ENCODE peak calls at places on chromosomes 2 and 18, in eight cellular contexts. One of them, this sample, is unnamed.

GRCh38 chr2:587371-587960 is 89.7 kb downstream of the TMEM18 start:
- DNase-seq in breast epithelium: no peak
- DNase-seq in LoVo: no peak
- DNase-seq in fibroblast of the aortic adventitia: no peak
- DNase-seq in right cardiac atrium: no peak
- DNase-seq in EH: no peak
- DNase-seq in midbrain: no peak
- DNase-seq in activated T-cell treated with anti-CD3 and anti-CD28 coated beads for 1 hour: no peak
- DNase-seq in this sample: no peak

GRCh38 chr2:216691210-216691741 is 4.1 kb downstream of the IGFBP5 start:
- DNase-seq in right cardiac atrium: peak; percentile 94
- DNase-seq in breast epithelium: peak; percentile 74
- DNase-seq in EH: peak; percentile 83
- DNase-seq in fibroblast of the aortic adventitia: peak; percentile 81
- DNase-seq in LoVo: no peak
- DNase-seq in midbrain: peak; percentile 28
- DNase-seq in activated T-cell treated with anti-CD3 and anti-CD28 coated beads for 1 hour: no peak
- DNase-seq in this sample: no peak

GRCh38 chr18:32730620-32731021 is 42.2 kb downstream of the KLHL14 start:
- DNase-seq in EH: no peak
- DNase-seq in activated T-cell treated with anti-CD3 and anti-CD28 coated beads for 1 hour: no peak
- DNase-seq in right cardiac atrium: no peak
- DNase-seq in breast epithelium: no peak
- DNase-seq in fibroblast of the aortic adventitia: peak; percentile 16
- DNase-seq in midbrain: peak; percentile 6
- DNase-seq in LoVo: peak; percentile 25
- DNase-seq in this sample: peak; percentile 2

GRCh38 chr2:221447310-221447709 is 124.8 kb downstream of the EPHA4 start:
- DNase-seq in breast epithelium: no peak
- DNase-seq in fibroblast of the aortic adventitia: no peak
- DNase-seq in midbrain: no peak
- DNase-seq in right cardiac atrium: no peak
- DNase-seq in LoVo: no peak
- DNase-seq in EH: peak; percentile 66
- DNase-seq in activated T-cell treated with anti-CD3 and anti-CD28 coated beads for 1 hour: no peak
- DNase-seq in this sample: no peak

GRCh38 chr2:192099742-192100141 is 95.0 kb downstream of the TMEFF2 start:
- DNase-seq in activated T-cell treated with anti-CD3 and anti-CD28 coated beads for 1 hour: no peak
- DNase-seq in breast epithelium: no peak
- DNase-seq in midbrain: no peak
- DNase-seq in EH: no peak
- DNase-seq in right cardiac atrium: no peak
- DNase-seq in fibroblast of the aortic adventitia: no peak
- DNase-seq in LoVo: no peak
- DNase-seq in this sample: no peak

GRCh38 chr18:9133225-9133624 is 3.4 kb upstream of the ANKRD12 start:
- DNase-seq in LoVo: no peak
- DNase-seq in EH: no peak
- DNase-seq in right cardiac atrium: no peak
- DNase-seq in midbrain: no peak
- DNase-seq in fibroblast of the aortic adventitia: no peak
- DNase-seq in breast epithelium: no peak
- DNase-seq in activated T-cell treated with anti-CD3 and anti-CD28 coated beads for 1 hour: no peak
- DNase-seq in this sample: no peak

GRCh38 chr2:108971661-108972566 is 17.1 kb downstream of the EDAR start:
- DNase-seq in activated T-cell treated with anti-CD3 and anti-CD28 coated beads for 1 hour: no peak
- DNase-seq in LoVo: peak; percentile 90
- DNase-seq in fibroblast of the aortic adventitia: peak; percentile 42
- DNase-seq in midbrain: no peak
- DNase-seq in breast epithelium: no peak
- DNase-seq in EH: peak; percentile 70
- DNase-seq in right cardiac atrium: no peak
- DNase-seq in this sample: no peak

GRCh38 chr2:20421988-20422678 is 24.7 kb upstream of the RHOB start:
- DNase-seq in fibroblast of the aortic adventitia: peak; percentile 92
- DNase-seq in EH: peak; percentile 97
- DNase-seq in right cardiac atrium: peak; percentile 98
- DNase-seq in LoVo: peak; percentile 55
- DNase-seq in activated T-cell treated with anti-CD3 and anti-CD28 coated beads for 1 hour: no peak
- DNase-seq in midbrain: peak; percentile 39
- DNase-seq in breast epithelium: peak; percentile 96
- DNase-seq in this sample: no peak

GRCh38 chr2:235642446-235643107 is 148.7 kb downstream of the AGAP1 start:
- DNase-seq in activated T-cell treated with anti-CD3 and anti-CD28 coated beads for 1 hour: no peak
- DNase-seq in LoVo: no peak
- DNase-seq in EH: peak; percentile 62
- DNase-seq in right cardiac atrium: peak; percentile 76
- DNase-seq in midbrain: no peak
- DNase-seq in breast epithelium: no peak
- DNase-seq in fibroblast of the aortic adventitia: peak; percentile 72
- DNase-seq in this sample: no peak

GRCh38 chr18:26745288-26745975 is 120.1 kb downstream of the AQP4 start:
- DNase-seq in fibroblast of the aortic adventitia: no peak
- DNase-seq in activated T-cell treated with anti-CD3 and anti-CD28 coated beads for 1 hour: no peak
- DNase-seq in EH: no peak
- DNase-seq in LoVo: no peak
- DNase-seq in right cardiac atrium: no peak
- DNase-seq in breast epithelium: peak; percentile 69
- DNase-seq in midbrain: no peak
- DNase-seq in this sample: no peak

GRCh38 chr2:166057363-166058169 is 70.3 kb downstream of the SCN1A start:
- DNase-seq in breast epithelium: no peak
- DNase-seq in EH: peak; percentile 37
- DNase-seq in right cardiac atrium: no peak
- DNase-seq in LoVo: peak; percentile 19
- DNase-seq in activated T-cell treated with anti-CD3 and anti-CD28 coated beads for 1 hour: no peak
- DNase-seq in midbrain: peak; percentile 40
- DNase-seq in fibroblast of the aortic adventitia: peak; percentile 62
- DNase-seq in this sample: no peak

GRCh38 chr2:131005229-131005935 is 87.9 kb downstream of the FAM168B start:
- DNase-seq in LoVo: no peak
- DNase-seq in midbrain: no peak
- DNase-seq in activated T-cell treated with anti-CD3 and anti-CD28 coated beads for 1 hour: no peak
- DNase-seq in right cardiac atrium: no peak
- DNase-seq in breast epithelium: no peak
- DNase-seq in fibroblast of the aortic adventitia: no peak
- DNase-seq in EH: no peak
- DNase-seq in this sample: no peak

GRCh38 chr2:15798716-15799431 is 141.5 kb upstream of the MYCN start:
- DNase-seq in right cardiac atrium: no peak
- DNase-seq in EH: no peak
- DNase-seq in midbrain: no peak
- DNase-seq in activated T-cell treated with anti-CD3 and anti-CD28 coated beads for 1 hour: no peak
- DNase-seq in breast epithelium: no peak
- DNase-seq in fibroblast of the aortic adventitia: no peak
- DNase-seq in LoVo: no peak
- DNase-seq in this sample: no peak

GRCh38 chr2:96308248-96308647 is 2.9 kb upstream of the SNRNP200 start:
- DNase-seq in midbrain: no peak
- DNase-seq in LoVo: no peak
- DNase-seq in EH: no peak
- DNase-seq in activated T-cell treated with anti-CD3 and anti-CD28 coated beads for 1 hour: no peak
- DNase-seq in right cardiac atrium: no peak
- DNase-seq in breast epithelium: no peak
- DNase-seq in fibroblast of the aortic adventitia: no peak
- DNase-seq in this sample: no peak

GRCh38 chr2:7102831-7103230 is 185.6 kb downstream of the RNF144A start:
- DNase-seq in breast epithelium: no peak
- DNase-seq in activated T-cell treated with anti-CD3 and anti-CD28 coated beads for 1 hour: no peak
- DNase-seq in LoVo: no peak
- DNase-seq in fibroblast of the aortic adventitia: no peak
- DNase-seq in midbrain: no peak
- DNase-seq in EH: no peak
- DNase-seq in right cardiac atrium: no peak
- DNase-seq in this sample: no peak

GRCh38 chr2:38037757-38038615 is 38.0 kb downstream of the CYP1B1 start:
- DNase-seq in fibroblast of the aortic adventitia: peak; percentile 76
- DNase-seq in breast epithelium: no peak
- DNase-seq in midbrain: peak; percentile 25
- DNase-seq in EH: peak; percentile 37
- DNase-seq in activated T-cell treated with anti-CD3 and anti-CD28 coated beads for 1 hour: no peak
- DNase-seq in LoVo: no peak
- DNase-seq in right cardiac atrium: peak; percentile 86
- DNase-seq in this sample: peak; percentile 29

GRCh38 chr2:237689569-237690131 is 62.3 kb downstream of the LRRFIP1 start:
- DNase-seq in activated T-cell treated with anti-CD3 and anti-CD28 coated beads for 1 hour: no peak
- DNase-seq in EH: peak; percentile 51
- DNase-seq in fibroblast of the aortic adventitia: no peak
- DNase-seq in LoVo: no peak
- DNase-seq in right cardiac atrium: peak; percentile 76
- DNase-seq in midbrain: no peak
- DNase-seq in breast epithelium: no peak
- DNase-seq in this sample: peak; percentile 80

GRCh38 chr18:76380791-76381405 is 114.1 kb downstream of the ZNF516 start:
- DNase-seq in right cardiac atrium: no peak
- DNase-seq in LoVo: no peak
- DNase-seq in breast epithelium: peak; percentile 43
- DNase-seq in fibroblast of the aortic adventitia: no peak
- DNase-seq in midbrain: no peak
- DNase-seq in activated T-cell treated with anti-CD3 and anti-CD28 coated beads for 1 hour: no peak
- DNase-seq in EH: peak; percentile 74
- DNase-seq in this sample: no peak

GRCh38 chr18:48018806-48019295 is 88.4 kb upstream of the SMAD2 start:
- DNase-seq in LoVo: no peak
- DNase-seq in midbrain: no peak
- DNase-seq in EH: peak; percentile 10
- DNase-seq in right cardiac atrium: no peak
- DNase-seq in fibroblast of the aortic adventitia: no peak
- DNase-seq in breast epithelium: no peak
- DNase-seq in activated T-cell treated with anti-CD3 and anti-CD28 coated beads for 1 hour: no peak
- DNase-seq in this sample: peak; percentile 16

GRCh38 chr2:45852450-45853150 is 201.1 kb downstream of the PRKCE start:
- DNase-seq in LoVo: no peak
- DNase-seq in midbrain: no peak
- DNase-seq in EH: no peak
- DNase-seq in breast epithelium: no peak
- DNase-seq in fibroblast of the aortic adventitia: no peak
- DNase-seq in activated T-cell treated with anti-CD3 and anti-CD28 coated beads for 1 hour: no peak
- DNase-seq in right cardiac atrium: no peak
- DNase-seq in this sample: no peak